ENCODE peak calls at places on chromosomes 1 and 21, in five cellular contexts. One of them, this sample, is unnamed.

GRCh38 chr1:167198518-167199133 is 22.1 kb upstream of the POU2F1 start:
- DNase-seq in fibroblast of pulmonary artery: no peak
- DNase-seq in GM20000: no peak
- DNase-seq in cardiac fibroblast: no peak
- DNase-seq in prostate gland: no peak
- DNase-seq in this sample: no peak

GRCh38 chr1:167797005-167797404 is 75.2 kb downstream of the MPZL1 start:
- DNase-seq in fibroblast of pulmonary artery: peak; percentile 99
- DNase-seq in cardiac fibroblast: peak; percentile 99
- DNase-seq in GM20000: no peak
- DNase-seq in prostate gland: peak; percentile 80
- DNase-seq in this sample: peak; percentile 71

GRCh38 chr1:208951908-208952307 is 631.6 kb upstream of the CAMK1G start:
- DNase-seq in cardiac fibroblast: no peak
- DNase-seq in GM20000: no peak
- DNase-seq in fibroblast of pulmonary artery: no peak
- DNase-seq in prostate gland: no peak
- DNase-seq in this sample: no peak

GRCh38 chr1:182700351-182700709 is 15.9 kb upstream of the RGS8 start:
- DNase-seq in fibroblast of pulmonary artery: no peak
- DNase-seq in cardiac fibroblast: no peak
- DNase-seq in prostate gland: no peak
- DNase-seq in GM20000: no peak
- DNase-seq in this sample: no peak

GRCh38 chr1:77513839-77514763 is 168.4 kb downstream of the ZZZ3 start:
- DNase-seq in GM20000: no peak
- DNase-seq in cardiac fibroblast: peak; percentile 93
- DNase-seq in prostate gland: no peak
- DNase-seq in fibroblast of pulmonary artery: peak; percentile 92
- DNase-seq in this sample: no peak

GRCh38 chr1:235960799-235961198 is 94.1 kb upstream of the LYST start:
- DNase-seq in fibroblast of pulmonary artery: no peak
- DNase-seq in GM20000: no peak
- DNase-seq in prostate gland: no peak
- DNase-seq in cardiac fibroblast: no peak
- DNase-seq in this sample: no peak

GRCh38 chr1:12161662-12162458 is 4.9 kb upstream of the TNFRSF1B start:
- DNase-seq in prostate gland: peak; percentile 30
- DNase-seq in GM20000: peak; percentile 86
- DNase-seq in fibroblast of pulmonary artery: peak; percentile 94
- DNase-seq in cardiac fibroblast: peak; percentile 96
- DNase-seq in this sample: peak; percentile 67

GRCh38 chr1:160541622-160542302 is 18.7 kb upstream of the SLAMF6 start:
- DNase-seq in cardiac fibroblast: no peak
- DNase-seq in GM20000: no peak
- DNase-seq in fibroblast of pulmonary artery: peak; percentile 5
- DNase-seq in prostate gland: no peak
- DNase-seq in this sample: no peak

GRCh38 chr1:178461676-178462075 is 35.1 kb downstream of the CLEC20A start:
- DNase-seq in fibroblast of pulmonary artery: no peak
- DNase-seq in GM20000: no peak
- DNase-seq in cardiac fibroblast: no peak
- DNase-seq in prostate gland: no peak
- DNase-seq in this sample: no peak

GRCh38 chr1:49841767-49842166 is 182.0 kb downstream of the AGBL4 start:
- DNase-seq in prostate gland: no peak
- DNase-seq in GM20000: no peak
- DNase-seq in fibroblast of pulmonary artery: no peak
- DNase-seq in cardiac fibroblast: no peak
- DNase-seq in this sample: no peak

GRCh38 chr21:42845296-42845965 is 33.9 kb downstream of the WDR4 start:
- DNase-seq in GM20000: no peak
- DNase-seq in fibroblast of pulmonary artery: no peak
- DNase-seq in prostate gland: peak; percentile 31
- DNase-seq in cardiac fibroblast: peak; percentile 17
- DNase-seq in this sample: no peak

GRCh38 chr1:1419363-1419811 is 1.7 kb downstream of the ANKRD65 start:
- DNase-seq in fibroblast of pulmonary artery: no peak
- DNase-seq in cardiac fibroblast: no peak
- DNase-seq in prostate gland: no peak
- DNase-seq in GM20000: no peak
- DNase-seq in this sample: no peak

GRCh38 chr1:245512980-245513578 is 358.3 kb downstream of the KIF26B start:
- DNase-seq in prostate gland: no peak
- DNase-seq in GM20000: no peak
- DNase-seq in fibroblast of pulmonary artery: peak; percentile 14
- DNase-seq in cardiac fibroblast: peak; percentile 37
- DNase-seq in this sample: no peak

GRCh38 chr1:90725961-90726715 is 9.0 kb upstream of the BARHL2 start:
- DNase-seq in GM20000: peak; percentile 31
- DNase-seq in cardiac fibroblast: no peak
- DNase-seq in prostate gland: no peak
- DNase-seq in fibroblast of pulmonary artery: no peak
- DNase-seq in this sample: no peak

GRCh38 chr1:3459051-3459908 is 4.8 kb downstream of the ARHGEF16 start:
- DNase-seq in prostate gland: no peak
- DNase-seq in fibroblast of pulmonary artery: no peak
- DNase-seq in cardiac fibroblast: no peak
- DNase-seq in GM20000: no peak
- DNase-seq in this sample: no peak

GRCh38 chr1:109425902-109426277 is 358 bp downstream of the PSMA5 start:
- DNase-seq in GM20000: no peak
- DNase-seq in fibroblast of pulmonary artery: peak; percentile 38
- DNase-seq in cardiac fibroblast: no peak
- DNase-seq in prostate gland: no peak
- DNase-seq in this sample: peak; percentile 15

GRCh38 chr1:150928286-150928685 is 2.1 kb downstream of the SETDB1 start:
- DNase-seq in GM20000: no peak
- DNase-seq in prostate gland: no peak
- DNase-seq in cardiac fibroblast: peak; percentile 54
- DNase-seq in fibroblast of pulmonary artery: peak; percentile 67
- DNase-seq in this sample: no peak

GRCh38 chr1:8858888-8859706 is 19.4 kb downstream of the ENO1 start:
- DNase-seq in GM20000: no peak
- DNase-seq in prostate gland: peak; percentile 45
- DNase-seq in cardiac fibroblast: peak; percentile 76
- DNase-seq in fibroblast of pulmonary artery: peak; percentile 78
- DNase-seq in this sample: no peak

GRCh38 chr1:71081697-71082080 is 854 bp upstream of the ZRANB2 start:
- DNase-seq in cardiac fibroblast: peak; percentile 12
- DNase-seq in GM20000: no peak
- DNase-seq in fibroblast of pulmonary artery: no peak
- DNase-seq in prostate gland: no peak
- DNase-seq in this sample: no peak

GRCh38 chr1:7667625-7668218 is 103.4 kb upstream of the VAMP3 start:
- DNase-seq in GM20000: peak; percentile 92
- DNase-seq in fibroblast of pulmonary artery: peak; percentile 85
- DNase-seq in cardiac fibroblast: peak; percentile 88
- DNase-seq in prostate gland: peak; percentile 92
- DNase-seq in this sample: peak; percentile 74

GRCh38 chr1:8423134-8423701 is 105.3 kb downstream of the SLC45A1 start:
- DNase-seq in prostate gland: no peak
- DNase-seq in fibroblast of pulmonary artery: no peak
- DNase-seq in GM20000: peak; percentile 64
- DNase-seq in cardiac fibroblast: no peak
- DNase-seq in this sample: no peak

GRCh38 chr21:43751955-43752591 is 24.0 kb downstream of the CSTB start:
- DNase-seq in cardiac fibroblast: no peak
- DNase-seq in fibroblast of pulmonary artery: no peak
- DNase-seq in GM20000: no peak
- DNase-seq in prostate gland: no peak
- DNase-seq in this sample: no peak

GRCh38 chr1:156456625-156457465 is 43.7 kb downstream of the MEF2D start:
- DNase-seq in cardiac fibroblast: peak; percentile 99
- DNase-seq in fibroblast of pulmonary artery: peak; percentile 99
- DNase-seq in GM20000: peak; percentile 94
- DNase-seq in prostate gland: peak; percentile 99
- DNase-seq in this sample: peak; percentile 95

GRCh38 chr1:156452863-156453262 is 47.7 kb downstream of the MEF2D start:
- DNase-seq in GM20000: no peak
- DNase-seq in fibroblast of pulmonary artery: no peak
- DNase-seq in cardiac fibroblast: no peak
- DNase-seq in prostate gland: no peak
- DNase-seq in this sample: no peak

GRCh38 chr1:156448134-156448967 is 52.2 kb downstream of the MEF2D start:
- DNase-seq in prostate gland: no peak
- DNase-seq in GM20000: no peak
- DNase-seq in cardiac fibroblast: no peak
- DNase-seq in fibroblast of pulmonary artery: no peak
- DNase-seq in this sample: no peak

GRCh38 chr1:156455362-156455761 is 45.2 kb downstream of the MEF2D start:
- DNase-seq in fibroblast of pulmonary artery: no peak
- DNase-seq in GM20000: no peak
- DNase-seq in prostate gland: no peak
- DNase-seq in cardiac fibroblast: no peak
- DNase-seq in this sample: no peak

DNA sequence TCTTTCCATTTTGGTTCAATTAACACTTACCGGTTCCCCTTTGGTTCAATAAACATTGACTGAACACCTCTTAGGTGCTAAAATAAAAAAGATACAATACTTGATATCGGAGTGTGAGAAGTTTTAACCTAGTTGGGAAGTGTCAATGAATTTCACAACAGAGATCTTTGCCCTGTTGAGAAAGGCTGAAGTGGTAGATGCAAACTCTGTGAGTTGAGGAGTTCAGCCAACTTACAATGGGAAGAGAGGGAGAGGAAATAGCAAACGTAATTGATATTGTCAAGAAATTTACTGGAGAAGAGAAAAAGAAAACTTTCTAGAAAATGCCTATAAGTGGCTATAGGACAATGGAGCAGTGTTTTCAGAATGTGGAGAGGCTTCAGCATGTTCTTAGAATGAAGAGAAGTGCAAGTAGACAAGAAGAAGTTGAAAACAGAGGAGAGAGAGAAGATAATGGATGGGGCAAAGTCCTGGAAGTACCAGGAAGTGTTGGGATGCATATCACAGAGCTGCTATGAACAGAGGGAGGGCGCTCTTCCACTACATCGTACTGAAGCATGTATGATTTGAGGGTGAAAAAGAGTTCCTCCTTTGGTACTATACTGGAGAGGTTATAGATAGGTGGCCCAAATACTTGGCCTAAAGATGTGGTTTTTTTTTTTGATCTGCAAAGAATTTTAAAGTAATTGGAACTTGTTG is 48.9 kb downstream of the MEF2D start:
- DNase-seq in GM20000: no peak
- DNase-seq in fibroblast of pulmonary artery: no peak
- DNase-seq in cardiac fibroblast: no peak
- DNase-seq in prostate gland: no peak
- DNase-seq in this sample: no peak
- TF ChIP-seq CTCF in GM20000: no peak
- TF ChIP-seq CTCF in fibroblast of pulmonary artery: no peak
- TF ChIP-seq CTCF in cardiac fibroblast: no peak
- TF ChIP-seq CTCF in prostate gland: no peak
- TF ChIP-seq CTCF in this sample: no peak

GRCh38 chr1:23394664-23395063 is 25.0 kb upstream of the ZNF436 start:
- DNase-seq in fibroblast of pulmonary artery: peak; percentile 92
- DNase-seq in prostate gland: no peak
- DNase-seq in GM20000: no peak
- DNase-seq in cardiac fibroblast: peak; percentile 95
- DNase-seq in this sample: peak; percentile 18
- TF ChIP-seq CTCF in fibroblast of pulmonary artery: peak; percentile 30
- TF ChIP-seq CTCF in prostate gland: no peak
- TF ChIP-seq CTCF in GM20000: no peak
- TF ChIP-seq CTCF in cardiac fibroblast: peak; percentile 9
- TF ChIP-seq CTCF in this sample: no peak

DNA sequence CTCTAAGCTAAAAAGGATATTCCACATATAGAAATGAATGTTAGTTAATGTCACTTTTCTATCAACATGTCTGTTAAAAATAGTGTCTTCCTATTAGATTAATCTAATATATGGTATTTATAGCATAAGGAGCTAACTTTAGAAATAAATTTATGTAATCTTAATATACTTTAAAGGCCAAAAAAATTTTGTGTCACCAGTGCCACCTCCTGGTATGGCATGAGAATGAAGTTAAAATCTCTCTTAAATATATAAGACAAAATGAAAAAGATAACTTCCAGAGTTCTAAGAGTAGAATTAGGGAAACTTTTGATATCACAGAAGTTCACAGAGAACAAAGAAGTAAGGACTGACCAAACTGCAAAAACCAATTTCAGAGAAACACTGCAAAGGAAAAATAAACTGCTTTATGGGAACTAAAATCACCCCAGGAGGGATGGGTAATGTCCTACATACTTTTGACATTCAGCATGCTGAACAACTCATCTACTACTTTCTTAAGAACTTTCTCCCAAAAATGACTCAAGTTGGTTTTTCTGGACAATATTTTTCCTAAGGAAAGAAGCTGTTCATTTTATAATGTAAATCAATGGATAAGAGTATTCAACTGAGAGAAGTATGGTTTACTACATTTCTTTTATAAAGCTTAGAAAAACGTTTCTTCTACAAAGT is 82.8 kb downstream of the TRIM33 start:
- DNase-seq in fibroblast of pulmonary artery: peak; percentile 51
- DNase-seq in GM20000: no peak
- DNase-seq in cardiac fibroblast: peak; percentile 41
- DNase-seq in prostate gland: no peak
- DNase-seq in this sample: no peak
- TF ChIP-seq CTCF in fibroblast of pulmonary artery: peak; percentile 53
- TF ChIP-seq CTCF in GM20000: no peak
- TF ChIP-seq CTCF in cardiac fibroblast: peak; percentile 42
- TF ChIP-seq CTCF in prostate gland: peak; percentile 43
- TF ChIP-seq CTCF in this sample: peak; percentile 38

GRCh38 chr1:180920702-180921101 is 8.0 kb downstream of the KIAA1614 start:
- DNase-seq in GM20000: no peak
- DNase-seq in prostate gland: no peak
- DNase-seq in cardiac fibroblast: no peak
- DNase-seq in fibroblast of pulmonary artery: no peak
- DNase-seq in this sample: no peak
- TF ChIP-seq CTCF in GM20000: peak; percentile 48
- TF ChIP-seq CTCF in prostate gland: no peak
- TF ChIP-seq CTCF in cardiac fibroblast: peak; percentile 45
- TF ChIP-seq CTCF in fibroblast of pulmonary artery: peak; percentile 29
- TF ChIP-seq CTCF in this sample: no peak